ENCODE peak calls at places on chromosome 4, in four cellular contexts. S is K562, V is H1, M is GM12878. R is an unnamed sample.

GRCh38 chr4:65089666-65090065 is 580.6 kb downstream of the EPHA5 start:
- DNase-seq in S (no peak), V (no peak), M (no peak), R (no peak)

GRCh38 chr4:103305355-103305754 is 107.2 kb upstream of the CENPE start:
- DNase-seq in M (no peak), V (no peak), S (no peak), R (no peak)

GRCh38 chr4:99400831-99401230 is 34.3 kb downstream of the ADH7 start:
- DNase-seq in M (no peak), S (no peak), V (no peak), R (no peak)

GRCh38 chr4:102478186-102478585 is 23.0 kb upstream of the NFKB1 start:
- DNase-seq in V (no peak), S (peak), M (no peak), R (no peak)

GRCh38 chr4:83237591-83237990 is 47.0 kb downstream of the COQ2 start:
- DNase-seq in V (no peak), M (no peak), S (peak), R (no peak)

GRCh38 chr4:82044141-82044993 is 329.4 kb downstream of the HNRNPD start:
- DNase-seq in V (peak), S (no peak), M (no peak), R (no peak)

GRCh38 chr4:10808591-10808990 is 124.0 kb upstream of the CLNK start:
- DNase-seq in M (no peak), S (no peak), V (no peak), R (no peak)

GRCh38 chr4:19936471-19936870 is 315.2 kb upstream of the SLIT2 start:
- DNase-seq in S (no peak), M (no peak), V (no peak), R (no peak)

GRCh38 chr4:38333219-38333618 is 330.8 kb upstream of the KLF3 start:
- DNase-seq in S (no peak), V (no peak), M (no peak), R (no peak)

GRCh38 chr4:76435689-76436176 is 704 bp downstream of the SHROOM3 start:
- DNase-seq in V (no peak), M (no peak), S (no peak), R (no peak)
- TF ChIP-seq CTCF in V (no peak), M (no peak), S (no peak), R (no peak)

DNA sequence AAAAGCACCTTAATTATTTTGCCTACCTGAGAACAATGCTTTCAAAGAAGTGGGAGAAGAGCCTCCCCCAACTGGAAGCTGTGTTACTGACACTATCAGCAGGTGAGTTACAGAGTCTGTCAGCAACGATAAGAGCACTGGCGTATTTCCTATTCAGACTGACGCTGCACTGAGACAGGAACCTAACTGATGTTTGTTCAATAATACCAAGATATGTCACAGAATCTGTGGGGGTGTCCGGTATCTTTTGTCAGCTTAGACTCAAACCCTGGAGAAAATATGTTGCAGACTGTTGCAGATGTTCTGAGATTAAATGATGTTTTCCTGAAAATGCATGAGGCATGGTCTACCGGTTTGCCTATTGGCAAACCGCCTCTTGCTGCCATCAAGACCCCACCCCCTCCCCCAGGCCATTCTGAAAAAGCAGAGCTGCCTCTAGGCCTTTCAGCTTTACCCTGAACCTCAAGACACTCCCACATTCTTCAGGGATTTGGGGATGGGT is 115.2 kb upstream of the KIT start:
- DNase-seq in M (no peak), S (peak), V (no peak), R (no peak)
- TF ChIP-seq EGR1 in M (no peak), S (peak), V (no peak), R (no peak)

DNA sequence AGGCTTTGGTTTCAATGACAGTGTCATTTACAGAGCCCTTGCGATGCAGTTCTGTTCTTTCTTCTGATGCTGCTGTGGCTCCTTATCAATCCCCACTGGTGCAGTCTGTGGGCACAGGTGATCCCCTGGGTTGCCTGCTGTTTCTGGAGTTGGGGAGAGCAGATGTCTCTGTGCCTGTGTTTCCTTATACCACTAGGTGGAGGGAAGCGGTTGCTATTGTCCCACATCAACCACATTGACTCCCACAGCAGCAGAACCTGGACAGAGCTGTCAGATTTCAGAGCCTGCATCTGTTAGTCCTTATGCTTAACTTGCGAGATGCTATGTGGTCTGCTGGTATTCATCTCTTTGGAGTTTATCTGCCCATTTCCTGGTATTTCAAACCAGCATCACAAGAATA is 57.7 kb downstream of the NEIL3 start:
- DNase-seq in V (no peak), S (peak), M (no peak), R (no peak)
- TF ChIP-seq CTCF in V (peak), S (no peak), M (no peak), R (peak)

GRCh38 chr4:39698424-39699009 is 581 bp downstream of the UBE2K start:
- DNase-seq in S (peak), V (peak), M (no peak), R (no peak)

GRCh38 chr4:39702716-39703115 is 4.8 kb downstream of the UBE2K start:
- DNase-seq in V (no peak), M (no peak), S (no peak), R (no peak)

GRCh38 chr4:39699676-39700409 is 1.9 kb downstream of the UBE2K start:
- DNase-seq in V (no peak), M (no peak), S (peak), R (no peak)

GRCh38 chr4:39700500-39700899 is 2.6 kb downstream of the UBE2K start:
- DNase-seq in V (no peak), M (no peak), S (peak), R (no peak)

GRCh38 chr4:39697740-39698423 is at the start of gene UBE2K:
- DNase-seq in V (peak), S (peak), M (no peak), R (peak)
- TF ChIP-seq EGR1 in V (no peak), S (peak), M (no peak), R (no peak)

GRCh38 chr4:141348589-141348988 is 127.9 kb downstream of the ZNF330 start:
- DNase-seq in M (no peak), S (no peak), V (no peak), R (no peak)

GRCh38 chr4:141347738-141348524 is 127.2 kb downstream of the ZNF330 start:
- DNase-seq in S (no peak), M (no peak), V (no peak), R (no peak)

GRCh38 chr4:141350122-141350904 is 129.6 kb downstream of the ZNF330 start:
- DNase-seq in V (no peak), S (no peak), M (no peak), R (no peak)

GRCh38 chr4:141340458-141340857 is 119.8 kb downstream of the ZNF330 start:
- DNase-seq in M (no peak), S (no peak), V (no peak), R (no peak)

GRCh38 chr4:141346144-141346543 is 125.4 kb downstream of the ZNF330 start:
- DNase-seq in V (no peak), M (no peak), S (peak), R (peak)
- TF ChIP-seq CTCF in V (no peak), M (peak), S (peak), R (peak)

GRCh38 chr4:26912069-26912468 is 51.4 kb downstream of the STIM2 start:
- DNase-seq in S (no peak), M (no peak), V (no peak), R (no peak)

GRCh38 chr4:26911254-26911653 is 50.6 kb downstream of the STIM2 start:
- DNase-seq in S (no peak), M (no peak), V (no peak), R (no peak)

GRCh38 chr4:26912810-26913209 is 52.2 kb downstream of the STIM2 start:
- DNase-seq in M (no peak), S (peak), V (no peak), R (no peak)

GRCh38 chr4:26907731-26908599 is 47.3 kb downstream of the STIM2 start:
- DNase-seq in M (no peak), V (no peak), S (no peak), R (no peak)

GRCh38 chr4:26909369-26909768 is 48.7 kb downstream of the STIM2 start:
- DNase-seq in S (no peak), M (no peak), V (no peak), R (no peak)
- TF ChIP-seq EGR1 in S (no peak), M (no peak), V (no peak), R (no peak)